ENCODE peak calls at places on chromosomes 1 and 21, in ten cellular contexts. B is uterus, T is H54, R is lower leg skin, I is adrenal gland, C is A549, Q is upper lobe of left lung, E is GM12892, O is prostate gland, L is stomach. H is an unnamed sample.
A peak's percentile ranks its signal among the peaks of the same experiment; 100 is the strongest.

GRCh38 chr1:41665962-41666917 is 181.8 kb upstream of the EDN2 start:
- DNase-seq in B (no peak), C (no peak), Q (no peak), T (no peak), L (no peak), I (no peak), R (no peak), O (no peak), E (no peak), H (no peak)

GRCh38 chr1:244599937-244600350 is 53.0 kb upstream of the DESI2 start:
- DNase-seq in Q (no peak), L (peak; percentile 37), R (no peak), E (peak; percentile 21), T (peak; percentile 76), O (no peak), C (peak; percentile 72), B (peak; percentile 62), I (peak; percentile 74), H (no peak)

GRCh38 chr1:115671176-115672062 is 29.6 kb downstream of the VANGL1 start:
- DNase-seq in B (no peak), L (no peak), Q (peak; percentile 46), O (no peak), I (no peak), T (no peak), E (no peak), C (peak; percentile 20), R (no peak), H (no peak)

GRCh38 chr1:223645903-223646302 is 19.6 kb downstream of the CAPN8 start:
- DNase-seq in C (no peak), I (no peak), T (no peak), L (peak; percentile 63), Q (no peak), O (no peak), B (no peak), R (no peak), E (no peak), H (no peak)

GRCh38 chr1:232579958-232580705 is 49.8 kb downstream of the SIPA1L2 start:
- DNase-seq in B (no peak), Q (no peak), E (no peak), C (no peak), O (no peak), I (peak; percentile 63), T (no peak), L (no peak), R (no peak), H (no peak)

GRCh38 chr1:55893155-55893554 is 678.0 kb upstream of the USP24 start:
- DNase-seq in R (no peak), Q (no peak), O (no peak), T (peak; percentile 16), L (no peak), C (peak; percentile 8), E (no peak), I (no peak), B (no peak), H (no peak)

GRCh38 chr1:18541046-18541795 is 60.5 kb downstream of the KLHDC7A start:
- DNase-seq in B (no peak), O (no peak), C (no peak), L (peak; percentile 15), I (no peak), T (no peak), E (no peak), R (peak; percentile 58), Q (no peak), H (no peak)

GRCh38 chr1:181655756-181656155 is 172.4 kb downstream of the CACNA1E start:
- DNase-seq in I (no peak), L (no peak), C (no peak), Q (no peak), B (no peak), T (no peak), E (no peak), R (no peak), O (no peak), H (no peak)

GRCh38 chr1:181255270-181255929 is 166.9 kb downstream of the IER5 start:
- DNase-seq in R (no peak), E (no peak), C (peak; percentile 62), O (no peak), T (peak; percentile 38), I (peak; percentile 76), Q (no peak), L (no peak), B (no peak), H (no peak)

GRCh38 chr1:85202092-85202863 is 1.5 kb upstream of the SYDE2 start:
- DNase-seq in C (no peak), E (no peak), B (no peak), I (no peak), Q (no peak), T (no peak), R (no peak), O (no peak), L (no peak), H (no peak)

GRCh38 chr1:97780884-97781283 is 139.9 kb downstream of the DPYD start:
- DNase-seq in B (no peak), R (no peak), C (no peak), L (no peak), I (no peak), T (no peak), O (no peak), E (no peak), Q (no peak), H (no peak)

GRCh38 chr1:230137328-230137815 is 70.3 kb downstream of the GALNT2 start:
- DNase-seq in B (no peak), Q (no peak), E (no peak), O (no peak), I (no peak), T (no peak), C (no peak), R (no peak), L (no peak), H (no peak)

GRCh38 chr1:29550119-29550841 is 314.0 kb downstream of the PTPRU start:
- DNase-seq in C (no peak), E (no peak), I (no peak), T (no peak), O (no peak), Q (peak; percentile 63), B (no peak), L (peak; percentile 73), R (peak; percentile 72), H (peak; percentile 4)

GRCh38 chr21:45640888-45641479 is 2.5 kb upstream of the PCBP3 start:
- DNase-seq in L (no peak), Q (peak; percentile 85), R (no peak), B (no peak), C (no peak), T (no peak), O (no peak), I (peak; percentile 45), E (no peak), H (no peak)

GRCh38 chr21:38813143-38813542 is 7.4 kb downstream of the ETS2 start:
- DNase-seq in B (no peak), O (no peak), L (no peak), C (no peak), R (no peak), Q (no peak), I (no peak), E (no peak), T (no peak), H (no peak)

GRCh38 chr1:6108476-6108875 is 62.8 kb downstream of the KCNAB2 start:
- DNase-seq in E (no peak), R (no peak), Q (no peak), C (no peak), B (no peak), T (no peak), O (no peak), I (no peak), L (no peak), H (no peak)

GRCh38 chr1:218671573-218671972 is 326.4 kb downstream of the TGFB2 start:
- DNase-seq in O (no peak), E (no peak), Q (no peak), C (no peak), L (no peak), T (no peak), I (no peak), B (no peak), R (no peak), H (no peak)

GRCh38 chr1:93581917-93582850 is 99.5 kb downstream of the BCAR3 start:
- DNase-seq in T (no peak), B (no peak), R (no peak), O (no peak), L (no peak), C (no peak), E (no peak), Q (peak; percentile 38), I (no peak), H (no peak)

GRCh38 chr1:98133151-98133550 is 212.3 kb upstream of the DPYD start:
- DNase-seq in B (no peak), L (no peak), E (no peak), R (no peak), C (no peak), I (no peak), O (no peak), T (no peak), Q (no peak), H (no peak)

GRCh38 chr1:69791311-69791710 is 223.6 kb downstream of the LRRC7 start:
- DNase-seq in I (no peak), B (no peak), C (no peak), T (no peak), R (no peak), L (no peak), O (no peak), Q (no peak), E (no peak), H (no peak)
- TF ChIP-seq POLR2A in I (no peak), B (no peak), C (no peak), T (no peak), R (no peak), L (no peak), O (no peak), Q (no peak), E (no peak), H (no peak)

GRCh38 chr1:2561898-2562895 is 6.0 kb downstream of the TNFRSF14 start:
- DNase-seq in O (no peak), T (no peak), C (no peak), L (no peak), E (no peak), Q (peak; percentile 56), B (no peak), R (no peak), I (no peak), H (no peak)
- TF ChIP-seq POLR2A in O (no peak), T (no peak), C (no peak), L (no peak), E (no peak), Q (no peak), B (no peak), R (no peak), I (no peak), H (no peak)

DNA sequence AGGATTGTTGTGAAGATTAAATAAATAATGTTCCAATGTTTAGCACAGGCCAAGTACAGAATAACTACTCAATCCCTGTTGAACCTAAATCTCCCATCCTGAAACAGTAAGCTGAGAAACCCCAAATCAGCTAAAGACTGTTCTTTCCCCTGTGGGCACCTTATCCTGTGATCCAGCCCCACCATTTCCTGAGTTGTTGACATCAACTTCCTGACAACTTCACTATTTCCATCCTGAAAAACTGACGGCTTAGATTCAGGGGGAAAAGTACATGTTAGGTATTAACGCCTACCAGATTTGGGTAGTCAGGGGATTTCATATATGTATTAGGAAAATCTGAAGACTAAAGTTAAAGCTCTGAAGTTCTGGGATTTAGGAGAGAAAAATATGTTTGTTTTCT is 51.7 kb upstream of the PALMD start:
- DNase-seq in T (no peak), O (no peak), L (no peak), C (no peak), Q (no peak), I (no peak), B (no peak), E (no peak), R (no peak), H (no peak)
- TF ChIP-seq POLR2A in T (no peak), O (no peak), L (no peak), C (no peak), Q (no peak), I (no peak), B (no peak), E (no peak), R (no peak), H (no peak)

GRCh38 chr21:32412162-32412997 is at the start of gene EVA1C:
- DNase-seq in C (peak; percentile 51), E (no peak), B (peak; percentile 82), T (peak; percentile 84), R (peak; percentile 95), I (peak; percentile 53), Q (peak; percentile 96), O (peak; percentile 64), L (peak; percentile 83), H (peak; percentile 60)
- TF ChIP-seq POLR2A in C (peak; percentile 37), E (no peak), B (peak; percentile 76), T (peak; percentile 15), R (peak; percentile 23), I (no peak), Q (peak; percentile 75), O (peak; percentile 51), L (no peak), H (no peak)

H was measured in testis.